ENCODE peak calls at places on chromosome 13, in eight cellular contexts. M is ovary; X is activated T-helper 2 cell treated with anti-CD3 and anti-CD28 coated beads, Interferon-gamma antibody, Interleukin-2, Interleukin-4, amounts not matched to agents 10 μg/mL and 5 μg/mL and 100 μg/mL, durations not matched to agents 14 hours and 24 hours and 36 hours; G is right lobe of liver; S is stimulated activated CD4-positive, alpha-beta T cell treated with anti-CD3 and anti-CD28 coated beads, Interleukin-4, amount 100 ng/mL, for 1 hour; C is HL-60; H is neural crest cell; V is activated CD4-positive, CD25-positive, alpha-beta regulatory T cell treated with anti-CD3 and anti-CD28 coated beads, Interleukin-2, amount 50 U/mL, for 16 hours. Q is an unnamed sample.
A peak's percentile ranks its signal among the peaks of the same experiment; 100 is the strongest.

GRCh38 chr13:113947321-113948033 is 26.4 kb downstream of the C13orf46 start:
- DNase-seq in C (no peak), G (peak; percentile 48), X (no peak), M (peak; percentile 79), V (no peak), H (no peak), S (no peak), Q (no peak)

GRCh38 chr13:21638319-21639282 is 32.3 kb upstream of the FGF9 start:
- DNase-seq in G (no peak), S (no peak), H (peak; percentile 43), M (no peak), C (peak; percentile 9), X (no peak), V (no peak), Q (peak; percentile 18)

GRCh38 chr13:51501096-51501495 is 48.3 kb upstream of the INTS6 start:
- DNase-seq in M (no peak), V (no peak), S (no peak), C (no peak), X (no peak), H (no peak), G (no peak), Q (no peak)

GRCh38 chr13:113545455-113545930 is 39.1 kb upstream of the TFDP1 start:
- DNase-seq in G (peak; percentile 42), V (no peak), S (no peak), C (no peak), M (no peak), X (no peak), H (no peak), Q (no peak)

GRCh38 chr13:93227280-93227905 is 786 bp downstream of the GPC6 start:
- DNase-seq in S (no peak), G (peak; percentile 69), X (no peak), H (no peak), C (no peak), M (no peak), V (no peak), Q (no peak)

GRCh38 chr13:21596722-21597121 is 7.2 kb downstream of the MICU2 start:
- DNase-seq in C (no peak), V (no peak), S (no peak), G (no peak), X (no peak), H (no peak), M (no peak), Q (no peak)

GRCh38 chr13:99970761-99971575 is 599 bp downstream of the ZIC5 start:
- DNase-seq in V (no peak), H (no peak), M (peak; percentile 19), G (no peak), X (no peak), S (no peak), C (no peak), Q (no peak)

GRCh38 chr13:111559612-111560423 is 239.4 kb downstream of the TEX29 start:
- DNase-seq in S (no peak), C (no peak), X (no peak), G (no peak), M (no peak), H (no peak), V (no peak), Q (no peak)

GRCh38 chr13:67228031-67228430 is 2.1 kb downstream of the PCDH9 start:
- DNase-seq in V (no peak), C (no peak), H (no peak), M (no peak), S (no peak), X (no peak), G (no peak), Q (no peak)

GRCh38 chr13:46295531-46296464 is 84.1 kb downstream of the LRRC63 start:
- DNase-seq in S (no peak), C (peak; percentile 98), H (no peak), V (no peak), X (peak; percentile 49), M (no peak), G (peak; percentile 81), Q (peak; percentile 48)